ENCODE peak calls at places on chromosomes 4 and X, in six cellular contexts. Y, L, W, K, T and E are unnamed samples.

GRCh38 chr4:109801895-109802319 is at the start of gene CFI:
- DNase-seq in W (no peak), K (peak), T (no peak), L (no peak), Y (peak), E (no peak)

GRCh38 chrX:20240201-20240600 is 26.5 kb downstream of the RPS6KA3 start:
- DNase-seq in Y (no peak), T (no peak), L (no peak), K (no peak), W (no peak), E (no peak)

GRCh38 chr4:18111100-18111499 is 89.5 kb upstream of the LCORL start:
- DNase-seq in W (no peak), Y (no peak), K (no peak), L (no peak), T (no peak), E (no peak)

GRCh38 chrX:153474718-153475117 is 4.3 kb upstream of the HAUS7 start:
- DNase-seq in L (no peak), K (peak), Y (peak), W (no peak), T (peak), E (peak)

GRCh38 chrX:56233100-56233499 is 944 bp downstream of the KLF8 start:
- DNase-seq in Y (peak), W (no peak), T (no peak), L (peak), K (peak), E (peak)

GRCh38 chrX:116009871-116010710 is 160.5 kb upstream of the AGTR2 start:
- DNase-seq in Y (no peak), T (no peak), L (peak), K (no peak), W (no peak), E (no peak)

GRCh38 chrX:109656774-109657173 is 31.8 kb upstream of the KCNE5 start:
- DNase-seq in W (no peak), L (no peak), Y (peak), T (no peak), K (no peak), E (no peak)

GRCh38 chr4:81314196-81314896 is 99.3 kb upstream of the PRKG2 start:
- DNase-seq in W (no peak), L (no peak), Y (peak), T (no peak), K (peak), E (peak)

GRCh38 chrX:72609313-72609712 is 36.7 kb upstream of the HDAC8 start:
- DNase-seq in L (no peak), Y (peak), K (peak), T (no peak), W (no peak), E (no peak)

GRCh38 chrX:30935985-30936384 is 46.9 kb upstream of the TAB3 start:
- DNase-seq in W (no peak), K (peak), Y (peak), L (peak), T (no peak), E (peak)

GRCh38 chr4:154456889-154457288 is 34.7 kb downstream of the DCHS2 start:
- DNase-seq in L (no peak), K (no peak), T (no peak), Y (no peak), W (no peak), E (no peak)

GRCh38 chrX:69309074-69309792 is 144.0 kb upstream of the PJA1 start:
- DNase-seq in W (peak), K (no peak), Y (no peak), L (peak), T (no peak), E (no peak)

GRCh38 chr4:156476359-156476758 is 495.2 kb downstream of the PDGFC start:
- DNase-seq in Y (peak), K (peak), T (no peak), L (no peak), W (no peak), E (no peak)

GRCh38 chrX:130778773-130779172 is 124.2 kb downstream of the ENOX2 start:
- DNase-seq in W (no peak), Y (peak), T (no peak), K (peak), L (no peak), E (no peak)

GRCh38 chr4:10421344-10422055 is 35.7 kb downstream of the ZNF518B start:
- DNase-seq in K (no peak), L (no peak), Y (no peak), W (no peak), T (no peak), E (no peak)

GRCh38 chr4:182486895-182487294 is 243.7 kb downstream of the TENM3 start:
- DNase-seq in K (no peak), Y (peak), W (no peak), T (no peak), L (no peak), E (no peak)

GRCh38 chr4:2792396-2792710 is 532 bp upstream of the SH3BP2 start:
- DNase-seq in L (no peak), T (no peak), K (no peak), Y (no peak), W (no peak), E (no peak)

GRCh38 chr4:7811536-7812190 is 128.0 kb downstream of the AFAP1 start:
- DNase-seq in W (no peak), L (no peak), K (peak), Y (no peak), T (no peak), E (peak)

GRCh38 chr4:185554243-185555126 is 19.2 kb upstream of the PDLIM3 start:
- DNase-seq in L (no peak), Y (no peak), K (no peak), T (no peak), W (no peak), E (no peak)

GRCh38 chrX:103629295-103630170 is 758 bp downstream of the TCEAL1 start:
- DNase-seq in Y (peak), T (no peak), W (peak), L (peak), K (peak), E (peak)

GRCh38 chrX:23840674-23841073 is 57.7 kb downstream of the SAT1 start:
- DNase-seq in W (no peak), L (no peak), T (no peak), Y (no peak), K (no peak), E (peak)

GRCh38 chr4:1598206-1598605 is 85.9 kb downstream of the FAM53A start:
- DNase-seq in W (no peak), Y (no peak), L (no peak), K (no peak), T (no peak), E (no peak)

GRCh38 chr4:87150498-87151261 is 69.7 kb downstream of the KLHL8 start:
- DNase-seq in L (no peak), Y (peak), W (peak), K (peak), T (peak), E (peak)

GRCh38 chr4:100061835-100062234 is 111.8 kb upstream of the H2AZ1 start:
- DNase-seq in L (no peak), W (no peak), Y (no peak), T (no peak), K (peak), E (no peak)